ENCODE peak calls at places on chromosomes 5 and 9, in four cellular contexts. L, F, K and H are unnamed samples.

GRCh38 chr5:139955616-139956283 is 87.3 kb downstream of the NRG2 start:
- DNase-seq in L (no peak), F (no peak), K (peak; percentile 52), H (no peak)

GRCh38 chr9:120363697-120364096 is 216.3 kb downstream of the CDK5RAP2 start:
- DNase-seq in L (no peak), F (no peak), K (no peak), H (no peak)

GRCh38 chr5:19240150-19240549 is 747.9 kb downstream of the CDH18 start:
- DNase-seq in L (no peak), F (no peak), K (no peak), H (no peak)

GRCh38 chr9:110270211-110270995 is 14.1 kb upstream of the TXN start:
- DNase-seq in L (no peak), F (no peak), K (no peak), H (no peak)

GRCh38 chr5:69512740-69513260 is 20.2 kb downstream of the OCLN start:
- DNase-seq in L (no peak), F (no peak), K (no peak), H (no peak)

GRCh38 chr9:124810513-124811355 is 33.8 kb downstream of the OLFML2A start:
- DNase-seq in L (peak; percentile 65), F (no peak), K (no peak), H (peak; percentile 76)

GRCh38 chr9:134383148-134383547 is 56.9 kb downstream of the RXRA start:
- DNase-seq in L (no peak), F (no peak), K (no peak), H (no peak)

GRCh38 chr5:172699999-172700685 is 59.1 kb downstream of the NEURL1B start:
- DNase-seq in L (no peak), F (no peak), K (no peak), H (peak; percentile 76)

GRCh38 chr9:120117081-120117480 is 462.9 kb downstream of the CDK5RAP2 start:
- DNase-seq in L (no peak), F (no peak), K (no peak), H (peak; percentile 9)

GRCh38 chr9:137232101-137232500 is 1.4 kb downstream of the SLC34A3 start:
- DNase-seq in L (no peak), F (no peak), K (no peak), H (no peak)

GRCh38 chr5:14868771-14869170 is 2.8 kb downstream of the ANKH start:
- DNase-seq in L (no peak), F (no peak), K (no peak), H (no peak)

GRCh38 chr5:69492391-69493234 is at the start of gene OCLN:
- DNase-seq in L (peak; percentile 78), F (no peak), K (peak; percentile 17), H (peak; percentile 92)

GRCh38 chr5:60260658-60261057 is 367.1 kb upstream of the PDE4D start:
- DNase-seq in L (no peak), F (no peak), K (no peak), H (no peak)

GRCh38 chr5:60261732-60262131 is 368.2 kb upstream of the PDE4D start:
- DNase-seq in L (no peak), F (no peak), K (no peak), H (no peak)

GRCh38 chr5:60259730-60260129 is 366.2 kb upstream of the PDE4D start:
- DNase-seq in L (no peak), F (no peak), K (no peak), H (no peak)

GRCh38 chr5:60262576-60263295 is 369.2 kb upstream of the PDE4D start:
- DNase-seq in L (no peak), F (no peak), K (no peak), H (no peak)

GRCh38 chr5:60257852-60258251 is 364.3 kb upstream of the PDE4D start:
- DNase-seq in L (peak; percentile 74), F (no peak), K (no peak), H (no peak)
- TF ChIP-seq ATF3 in L (no peak), F (no peak), K (no peak), H (no peak)

GRCh38 chr5:72067682-72068470 is 39.4 kb upstream of the MAP1B start:
- DNase-seq in L (no peak), F (no peak), K (peak; percentile 14), H (no peak)
- TF ChIP-seq RFX5 in L (no peak), F (no peak), K (no peak), H (no peak)

DNA sequence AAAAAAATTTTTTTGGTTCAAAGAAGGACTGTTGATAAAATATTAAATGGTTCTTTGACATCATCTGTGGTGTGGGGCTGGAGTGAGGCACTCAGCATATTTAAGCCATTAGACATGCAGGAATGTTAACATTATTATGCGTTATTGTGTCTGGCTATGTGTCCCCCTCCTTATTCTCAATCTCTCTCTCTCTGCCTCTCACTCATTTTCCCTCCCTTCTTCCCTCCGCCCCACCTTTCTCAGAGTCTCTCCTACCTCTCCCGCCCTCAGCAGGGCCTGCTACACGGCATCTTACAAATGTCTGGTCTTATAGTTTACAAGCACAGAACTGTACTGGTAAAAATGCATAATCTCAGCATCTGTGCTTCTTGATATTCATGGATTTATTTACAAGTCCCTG is 287.8 kb upstream of the TMEM161B start:
- DNase-seq in L (no peak), F (no peak), K (no peak), H (no peak)
- TF ChIP-seq ATF3 in L (no peak), F (no peak), K (no peak), H (no peak)

GRCh38 chr5:10520716-10521115 is 43.2 kb upstream of the ANKRD33B start:
- DNase-seq in L (no peak), F (no peak), K (no peak), H (no peak)
- TF ChIP-seq RFX5 in L (no peak), F (no peak), K (no peak), H (no peak)